ENCODE peak calls at places on chromosomes 6 and 20, in eight cellular contexts. F is astrocyte, Z is breast epithelium, N is glutamatergic neuron, L is lower lobe of right lung, T is GM13977, U is endothelial cell, S is thoracic aorta. P is an unnamed sample.

GRCh38 chr6:125931733-125932450 is 24.7 kb upstream of the HINT3 start:
- DNase-seq in F (peak), Z (no peak), N (no peak), L (no peak), T (peak), U (no peak), S (no peak), P (no peak)

GRCh38 chr6:70586114-70586513 is 19.4 kb downstream of the SDHAF4 start:
- DNase-seq in F (no peak), Z (no peak), N (no peak), L (no peak), T (peak), U (no peak), S (no peak), P (peak)

GRCh38 chr6:9204171-9204570 is 768.8 kb upstream of the SLC35B3 start:
- DNase-seq in F (peak), Z (no peak), N (no peak), L (no peak), T (no peak), U (no peak), S (no peak), P (no peak)

GRCh38 chr6:1678201-1678600 is 68.5 kb downstream of the FOXC1 start:
- DNase-seq in F (no peak), Z (no peak), N (peak), L (no peak), T (no peak), U (no peak), S (no peak), P (no peak)

GRCh38 chr20:47778398-47779354 is 6.6 kb downstream of the SULF2 start:
- DNase-seq in F (peak), Z (no peak), N (no peak), L (no peak), T (no peak), U (no peak), S (no peak), P (no peak)

GRCh38 chr6:108113557-108114519 is 39.3 kb upstream of the OSTM1 start:
- DNase-seq in F (peak), Z (no peak), N (peak), L (peak), T (peak), U (peak), S (no peak), P (no peak)

GRCh38 chr6:83215131-83216047 is 22.2 kb downstream of the RWDD2A start:
- DNase-seq in F (peak), Z (no peak), N (peak), L (no peak), T (peak), U (peak), S (no peak), P (peak)

GRCh38 chr6:43434441-43434840 is 7.1 kb downstream of the ABCC10 start:
- DNase-seq in F (no peak), Z (no peak), N (no peak), L (no peak), T (no peak), U (no peak), S (no peak), P (no peak)

GRCh38 chr20:54208492-54209044 is 681 bp downstream of the PFDN4 start:
- DNase-seq in F (peak), Z (no peak), N (no peak), L (no peak), T (peak), U (no peak), S (no peak), P (no peak)

GRCh38 chr6:52603000-52603795 is 26.3 kb upstream of the TRAM2 start:
- DNase-seq in F (peak), Z (no peak), N (no peak), L (no peak), T (no peak), U (no peak), S (no peak), P (no peak)

GRCh38 chr20:45372646-45373352 is 5.3 kb downstream of the TP53TG5 start:
- DNase-seq in F (no peak), Z (no peak), N (no peak), L (peak), T (no peak), U (no peak), S (no peak), P (no peak)

GRCh38 chr6:53734473-53735299 is 60.1 kb upstream of the LRRC1 start:
- DNase-seq in F (peak), Z (no peak), N (peak), L (peak), T (peak), U (peak), S (no peak), P (peak)

GRCh38 chr20:44532981-44533331 is 11.1 kb upstream of the SERINC3 start:
- DNase-seq in F (peak), Z (no peak), N (no peak), L (no peak), T (no peak), U (no peak), S (no peak), P (no peak)

GRCh38 chr6:38806271-38806670 is 91.2 kb downstream of the DNAH8 start:
- DNase-seq in F (no peak), Z (no peak), N (peak), L (no peak), T (peak), U (no peak), S (no peak), P (peak)

GRCh38 chr6:133889557-133890301 is 816 bp downstream of the TCF21 start:
- DNase-seq in F (no peak), Z (no peak), N (peak), L (peak), T (peak), U (peak), S (no peak), P (no peak)

GRCh38 chr6:6008114-6008647 is 1.5 kb upstream of the NRN1 start:
- DNase-seq in F (no peak), Z (no peak), N (no peak), L (no peak), T (no peak), U (no peak), S (no peak), P (no peak)

GRCh38 chr20:63342561-63343459 is 18.3 kb downstream of the CHRNA4 start:
- DNase-seq in F (no peak), Z (no peak), N (no peak), L (no peak), T (no peak), U (no peak), S (no peak), P (no peak)

GRCh38 chr6:144897441-144897921 is 612.3 kb downstream of the UTRN start:
- DNase-seq in F (peak), Z (no peak), N (no peak), L (no peak), T (no peak), U (no peak), S (no peak), P (no peak)

GRCh38 chr6:144898052-144898689 is 613.0 kb downstream of the UTRN start:
- DNase-seq in F (peak), Z (no peak), N (no peak), L (no peak), T (no peak), U (no peak), S (no peak), P (no peak)

GRCh38 chr6:149820506-149820905 is 43.7 kb downstream of the LRP11 start:
- DNase-seq in F (no peak), Z (no peak), N (no peak), L (no peak), T (no peak), U (no peak), S (no peak), P (no peak)

GRCh38 chr6:168619560-168620314 is 178.8 kb downstream of the SMOC2 start:
- DNase-seq in F (no peak), Z (no peak), N (no peak), L (no peak), T (no peak), U (no peak), S (no peak), P (no peak)

GRCh38 chr6:156449128-156449527 is 328.1 kb upstream of the ARID1B start:
- DNase-seq in F (no peak), Z (no peak), N (no peak), L (no peak), T (no peak), U (no peak), S (no peak), P (no peak)

GRCh38 chr6:159490298-159490937 is 202.6 kb downstream of the SOD2 start:
- DNase-seq in F (no peak), Z (no peak), N (no peak), L (no peak), T (no peak), U (no peak), S (no peak), P (no peak)

GRCh38 chr20:25058797-25059486 is 1.0 kb upstream of the ACSS1 start:
- DNase-seq in F (no peak), Z (peak), N (no peak), L (no peak), T (no peak), U (no peak), S (no peak), P (no peak)

GRCh38 chr6:72715119-72715518 is 93.3 kb downstream of the KCNQ5 start:
- DNase-seq in F (no peak), Z (no peak), N (no peak), L (no peak), T (no peak), U (no peak), S (no peak), P (no peak)

GRCh38 chr6:160447350-160447749 is 99.2 kb downstream of the SLC22A3 start:
- DNase-seq in F (no peak), Z (no peak), N (no peak), L (no peak), T (no peak), U (no peak), S (no peak), P (no peak)

GRCh38 chr20:55582498-55582897 is 422.8 kb downstream of the CBLN4 start:
- DNase-seq in F (no peak), Z (no peak), N (no peak), L (no peak), T (no peak), U (no peak), S (no peak), P (no peak)

GRCh38 chr20:43983359-43983758 is 68.7 kb downstream of the TOX2 start:
- DNase-seq in F (no peak), Z (no peak), N (no peak), L (no peak), T (no peak), U (no peak), S (no peak), P (no peak)

GRCh38 chr6:5990776-5991175 is 15.9 kb downstream of the NRN1 start:
- DNase-seq in F (no peak), Z (no peak), N (no peak), L (no peak), T (no peak), U (no peak), S (no peak), P (no peak)

GRCh38 chr20:4936851-4937412 is 64.4 kb downstream of the SLC23A2 start:
- DNase-seq in F (no peak), Z (no peak), N (no peak), L (no peak), T (no peak), U (no peak), S (no peak), P (no peak)

DNA sequence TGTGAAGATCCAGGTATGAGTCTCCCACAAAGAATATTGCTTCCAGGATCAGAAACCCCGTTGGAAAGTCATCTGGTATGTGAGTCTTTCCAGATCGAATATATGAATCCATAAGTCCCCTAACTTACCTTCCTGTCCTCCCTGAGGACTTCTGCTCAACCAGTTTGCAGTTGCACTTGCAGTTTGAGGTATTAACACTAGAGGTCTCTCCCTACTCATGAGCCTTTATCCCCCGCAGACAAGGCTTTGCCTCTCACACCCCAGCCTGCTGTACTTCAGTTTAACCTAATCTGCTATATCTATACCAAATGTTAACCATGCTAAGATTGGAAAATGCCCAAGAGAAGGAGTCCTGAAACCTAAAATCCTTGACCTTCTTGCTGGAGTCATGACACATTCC is 135.3 kb upstream of the DEFB112 start:
- DNase-seq in F (no peak), Z (no peak), N (no peak), L (no peak), T (no peak), U (peak), S (no peak), P (no peak)
- TF ChIP-seq CTCF in F (no peak), Z (no peak), N (peak), L (no peak), T (peak), U (peak), S (no peak), P (peak)

GRCh38 chr6:95365454-95365853 is 211.9 kb upstream of the MANEA start:
- DNase-seq in F (no peak), Z (no peak), N (no peak), L (no peak), T (no peak), U (no peak), S (no peak), P (no peak)

GRCh38 chr6:95366414-95366813 is 210.9 kb upstream of the MANEA start:
- DNase-seq in F (no peak), Z (no peak), N (no peak), L (no peak), T (no peak), U (no peak), S (no peak), P (no peak)

GRCh38 chr6:95364016-95364604 is 213.2 kb upstream of the MANEA start:
- DNase-seq in F (no peak), Z (no peak), N (no peak), L (no peak), T (peak), U (no peak), S (no peak), P (no peak)
- TF ChIP-seq CTCF in F (peak), Z (no peak), N (peak), L (peak), T (peak), U (peak), S (peak), P (peak)

GRCh38 chr20:50126662-50127061 is 13.7 kb upstream of the UBE2V1 start:
- DNase-seq in F (no peak), Z (no peak), N (no peak), L (peak), T (no peak), U (no peak), S (no peak), P (no peak)
- TF ChIP-seq CTCF in F (no peak), Z (no peak), N (no peak), L (no peak), T (no peak), U (no peak), S (no peak), P (no peak)

DNA sequence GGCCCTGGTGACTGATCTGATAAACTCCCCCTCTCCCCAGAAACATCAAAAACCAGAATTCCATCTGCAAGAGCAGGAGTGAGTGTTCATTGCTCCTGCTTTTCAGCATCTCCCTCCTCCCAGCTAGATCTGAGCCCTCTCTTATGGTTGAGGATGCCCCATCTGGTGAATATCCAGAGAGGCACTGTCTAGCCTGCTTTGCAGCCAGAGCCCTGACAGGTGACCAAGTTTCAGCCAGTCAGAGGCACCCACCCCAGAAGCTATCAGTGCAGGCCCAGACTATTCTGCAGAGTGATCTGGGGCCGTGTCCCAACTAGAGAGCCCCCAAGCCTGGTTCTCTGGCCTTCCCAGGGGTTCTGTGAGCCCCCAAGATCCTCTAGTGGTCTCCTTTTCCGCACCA is 6.4 kb upstream of the BMP7 start:
- DNase-seq in F (no peak), Z (no peak), N (no peak), L (no peak), T (no peak), U (no peak), S (no peak), P (no peak)
- TF ChIP-seq CTCF in F (no peak), Z (no peak), N (no peak), L (no peak), T (no peak), U (no peak), S (no peak), P (no peak)

GRCh38 chr20:3248167-3248992 is 9.4 kb upstream of the SLC4A11 start:
- DNase-seq in F (peak), Z (no peak), N (peak), L (no peak), T (no peak), U (peak), S (no peak), P (no peak)
- TF ChIP-seq CTCF in F (no peak), Z (no peak), N (no peak), L (no peak), T (peak), U (no peak), S (no peak), P (no peak)

DNA sequence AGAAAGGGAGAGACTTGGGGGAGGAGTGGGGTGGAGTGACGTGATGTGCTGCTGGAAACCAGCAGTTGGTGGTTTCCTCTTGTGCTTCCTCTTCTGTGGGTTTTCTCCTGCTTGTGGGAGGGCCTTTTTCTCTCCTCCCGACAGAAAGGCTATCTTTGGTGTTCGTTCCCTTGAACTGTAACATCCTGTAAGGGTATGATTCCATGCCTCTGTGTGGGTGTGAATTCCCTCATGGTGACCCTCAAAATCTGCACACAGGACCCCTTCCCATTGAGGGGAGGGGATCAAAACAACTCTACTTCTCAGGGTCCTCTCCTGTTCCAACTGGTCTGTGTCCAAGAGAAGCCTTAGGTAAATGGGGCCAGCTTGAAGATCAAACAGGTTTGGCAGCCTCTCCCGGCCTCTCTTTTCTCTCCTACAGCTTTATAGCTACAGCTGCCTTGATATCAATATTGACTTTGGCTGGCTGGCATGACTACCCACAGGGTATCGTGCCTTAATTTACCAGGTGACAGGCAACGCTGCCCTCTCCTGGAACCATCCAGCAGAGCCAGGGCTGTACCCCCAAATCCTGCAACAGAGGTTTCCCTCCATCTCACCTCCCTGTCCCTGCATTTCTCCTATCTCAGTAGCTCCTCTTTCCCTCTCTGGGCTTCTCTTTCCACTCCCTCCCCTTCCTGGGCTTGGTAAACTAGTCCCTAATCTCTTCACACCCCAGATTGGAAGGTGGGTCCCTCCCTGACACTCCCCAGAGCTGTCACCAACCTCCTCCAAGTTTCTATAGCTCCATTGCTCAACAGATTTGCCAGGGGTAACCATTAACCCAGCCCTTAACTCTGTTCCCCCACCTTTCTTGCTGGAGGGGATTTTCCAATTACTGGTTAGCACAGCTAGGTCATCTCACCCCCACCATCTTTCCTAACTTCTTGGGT is 1.5 kb upstream of the MSH5 start:
- DNase-seq in F (peak), Z (peak), N (no peak), L (peak), T (peak), U (no peak), S (no peak), P (peak)
- TF ChIP-seq CTCF in F (no peak), Z (peak), N (no peak), L (peak), T (no peak), U (no peak), S (no peak), P (peak)

GRCh38 chr20:32609371-32609773 is 24.2 kb upstream of the NOL4L start:
- DNase-seq in F (no peak), Z (no peak), N (peak), L (no peak), T (no peak), U (no peak), S (no peak), P (no peak)

GRCh38 chr20:32609993-32610896 is 25.1 kb upstream of the NOL4L start:
- DNase-seq in F (no peak), Z (no peak), N (peak), L (no peak), T (no peak), U (no peak), S (no peak), P (no peak)

GRCh38 chr20:32611286-32611685 is 26.2 kb upstream of the NOL4L start:
- DNase-seq in F (no peak), Z (no peak), N (no peak), L (no peak), T (no peak), U (no peak), S (no peak), P (no peak)

GRCh38 chr20:32612351-32612750 is 27.2 kb upstream of the NOL4L start:
- DNase-seq in F (no peak), Z (no peak), N (no peak), L (no peak), T (no peak), U (no peak), S (no peak), P (no peak)

DNA sequence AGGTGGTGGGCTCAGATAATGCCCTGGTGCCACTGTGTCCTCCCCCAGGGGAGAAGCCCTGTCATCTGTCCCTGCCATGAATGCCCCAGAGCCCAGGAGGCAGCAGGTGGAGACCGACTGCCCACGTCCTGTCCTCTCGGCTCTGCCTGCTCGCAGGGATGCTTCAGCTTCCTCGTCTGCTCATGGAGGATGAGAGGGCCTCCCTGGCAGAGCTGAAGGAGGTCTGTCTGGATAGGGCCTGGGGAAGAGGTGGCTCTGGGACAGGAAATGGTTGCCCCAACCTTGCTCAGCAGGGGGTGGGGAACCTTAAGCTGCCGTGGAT is 25.7 kb upstream of the NOL4L start:
- DNase-seq in F (no peak), Z (no peak), N (no peak), L (no peak), T (no peak), U (no peak), S (no peak), P (no peak)
- TF ChIP-seq CTCF in F (no peak), Z (no peak), N (no peak), L (no peak), T (no peak), U (no peak), S (no peak), P (no peak)

DNA sequence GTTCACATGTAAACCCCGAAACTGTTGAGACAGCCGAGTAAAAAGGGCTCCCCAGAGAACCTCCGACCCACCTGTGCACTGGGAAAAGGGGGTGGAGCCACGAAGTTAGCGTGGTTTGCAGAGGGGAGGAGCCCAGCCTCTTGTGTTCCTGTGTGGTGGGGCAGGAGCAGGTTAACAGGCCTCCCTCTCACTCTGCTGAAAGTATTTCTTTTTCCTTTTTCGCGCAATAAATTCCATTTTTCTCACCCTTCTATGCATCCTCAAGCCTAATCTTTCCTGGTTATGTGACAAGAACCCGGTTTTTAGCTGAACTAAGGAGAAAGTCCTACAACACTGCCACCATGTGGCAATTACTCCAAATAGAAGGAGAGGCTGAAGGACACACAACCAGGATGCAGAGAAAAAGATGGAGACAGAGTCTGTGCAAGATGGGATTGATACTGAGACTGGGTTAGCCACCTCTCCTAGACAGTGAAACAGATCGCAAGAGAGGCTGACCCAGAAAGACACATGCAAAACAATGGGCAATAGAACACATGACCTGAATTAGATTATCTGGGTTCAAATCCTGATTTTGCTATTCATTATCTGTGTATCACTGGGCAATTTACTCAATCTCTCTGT is 168.7 kb upstream of the PRSS16 start:
- DNase-seq in F (peak), Z (no peak), N (peak), L (no peak), T (peak), U (peak), S (no peak), P (peak)
- TF ChIP-seq CTCF in F (peak), Z (peak), N (peak), L (peak), T (peak), U (peak), S (peak), P (peak)

GRCh38 chr6:37092851-37093727 is 76.9 kb upstream of the PIM1 start:
- DNase-seq in F (peak), Z (no peak), N (no peak), L (no peak), T (no peak), U (no peak), S (no peak), P (no peak)
- TF ChIP-seq CTCF in F (no peak), Z (no peak), N (no peak), L (no peak), T (no peak), U (no peak), S (no peak), P (no peak)